ENCODE peak calls at places on chromosomes 7 and 10, in five cellular contexts. One of them, this sample, is unnamed.

GRCh38 chr7:107023522-107024149 is 20.9 kb upstream of the PRKAR2B start:
- DNase-seq in SJSA1: no peak
- DNase-seq in adipocyte: no peak
- DNase-seq in left ventricle myocardium inferior: no peak
- DNase-seq in neural progenitor cell: no peak
- DNase-seq in this sample: no peak

GRCh38 chr7:81684513-81685262 is 85.2 kb downstream of the HGF start:
- DNase-seq in adipocyte: peak; percentile 99
- DNase-seq in neural progenitor cell: peak; percentile 5
- DNase-seq in SJSA1: peak; percentile 94
- DNase-seq in left ventricle myocardium inferior: peak; percentile 85
- DNase-seq in this sample: peak; percentile 51

GRCh38 chr10:96415896-96416554 is 57.2 kb upstream of the OPALIN start:
- DNase-seq in adipocyte: peak; percentile 5
- DNase-seq in SJSA1: no peak
- DNase-seq in left ventricle myocardium inferior: no peak
- DNase-seq in neural progenitor cell: no peak
- DNase-seq in this sample: no peak

GRCh38 chr7:479115-479947 is 40.3 kb downstream of the PDGFA start:
- DNase-seq in SJSA1: no peak
- DNase-seq in adipocyte: no peak
- DNase-seq in left ventricle myocardium inferior: peak; percentile 7
- DNase-seq in neural progenitor cell: no peak
- DNase-seq in this sample: no peak

GRCh38 chr7:102814025-102814471 is 65.2 kb downstream of the FAM185A start:
- DNase-seq in SJSA1: peak; percentile 18
- DNase-seq in adipocyte: peak; percentile 7
- DNase-seq in left ventricle myocardium inferior: no peak
- DNase-seq in neural progenitor cell: no peak
- DNase-seq in this sample: no peak

GRCh38 chr10:78919111-78919966 is 149.4 kb upstream of the ZMIZ1 start:
- DNase-seq in adipocyte: no peak
- DNase-seq in SJSA1: no peak
- DNase-seq in left ventricle myocardium inferior: no peak
- DNase-seq in neural progenitor cell: no peak
- DNase-seq in this sample: no peak

GRCh38 chr10:30386801-30387588 is 37.9 kb upstream of the MTPAP start:
- DNase-seq in left ventricle myocardium inferior: no peak
- DNase-seq in adipocyte: no peak
- DNase-seq in SJSA1: no peak
- DNase-seq in neural progenitor cell: no peak
- DNase-seq in this sample: no peak

GRCh38 chr10:61244261-61244775 is 208.9 kb downstream of the TMEM26 start:
- DNase-seq in adipocyte: no peak
- DNase-seq in left ventricle myocardium inferior: no peak
- DNase-seq in SJSA1: no peak
- DNase-seq in neural progenitor cell: peak; percentile 2
- DNase-seq in this sample: no peak

GRCh38 chr7:72538856-72539255 is 126.7 kb upstream of the CALN1 start:
- DNase-seq in SJSA1: no peak
- DNase-seq in adipocyte: no peak
- DNase-seq in left ventricle myocardium inferior: no peak
- DNase-seq in neural progenitor cell: no peak
- DNase-seq in this sample: no peak

GRCh38 chr7:136911362-136911761 is 42.9 kb downstream of the CHRM2 start:
- DNase-seq in neural progenitor cell: no peak
- DNase-seq in adipocyte: peak; percentile 55
- DNase-seq in SJSA1: no peak
- DNase-seq in left ventricle myocardium inferior: no peak
- DNase-seq in this sample: no peak

GRCh38 chr7:108347616-108348015 is 108.6 kb downstream of the NRCAM start:
- DNase-seq in left ventricle myocardium inferior: no peak
- DNase-seq in neural progenitor cell: peak; percentile 89
- DNase-seq in adipocyte: peak; percentile 69
- DNase-seq in SJSA1: no peak
- DNase-seq in this sample: no peak

GRCh38 chr10:89003344-89003743 is 12.7 kb downstream of the FAS start:
- DNase-seq in neural progenitor cell: no peak
- DNase-seq in left ventricle myocardium inferior: no peak
- DNase-seq in SJSA1: no peak
- DNase-seq in adipocyte: peak; percentile 47
- DNase-seq in this sample: no peak

GRCh38 chr10:89001024-89001423 is 10.4 kb downstream of the FAS start:
- DNase-seq in left ventricle myocardium inferior: no peak
- DNase-seq in neural progenitor cell: no peak
- DNase-seq in SJSA1: no peak
- DNase-seq in adipocyte: no peak
- DNase-seq in this sample: no peak

GRCh38 chr10:88999629-89000028 is 9.0 kb downstream of the FAS start:
- DNase-seq in adipocyte: peak; percentile 46
- DNase-seq in left ventricle myocardium inferior: no peak
- DNase-seq in neural progenitor cell: no peak
- DNase-seq in SJSA1: no peak
- DNase-seq in this sample: no peak

GRCh38 chr10:89002234-89002978 is 11.8 kb downstream of the FAS start:
- DNase-seq in adipocyte: no peak
- DNase-seq in SJSA1: no peak
- DNase-seq in neural progenitor cell: no peak
- DNase-seq in left ventricle myocardium inferior: no peak
- DNase-seq in this sample: no peak

GRCh38 chr10:89001428-89002072 is 11.0 kb downstream of the FAS start:
- DNase-seq in SJSA1: no peak
- DNase-seq in neural progenitor cell: peak; percentile 14
- DNase-seq in left ventricle myocardium inferior: no peak
- DNase-seq in adipocyte: peak; percentile 65
- DNase-seq in this sample: no peak
- H3K4me3 ChIP-seq in SJSA1: no peak overlapping the region
- H3K4me3 ChIP-seq in neural progenitor cell: no peak overlapping the region
- H3K4me3 ChIP-seq in left ventricle myocardium inferior: peak overlapping the region; percentile 31
- H3K4me3 ChIP-seq in adipocyte: peak overlapping the region; percentile 76
- H3K4me3 ChIP-seq in this sample: no peak overlapping the region

GRCh38 chr10:127614484-127614883 is 65.4 kb downstream of the NPS start:
- DNase-seq in SJSA1: no peak
- DNase-seq in adipocyte: no peak
- DNase-seq in neural progenitor cell: no peak
- DNase-seq in left ventricle myocardium inferior: no peak
- DNase-seq in this sample: no peak
- H3K36me3 ChIP-seq in SJSA1: no peaks in the 10 kb centered on the region
- H3K36me3 ChIP-seq in adipocyte: no peaks in the 10 kb centered on the region
- H3K36me3 ChIP-seq in neural progenitor cell: no peaks in the 10 kb centered on the region
- H3K36me3 ChIP-seq in left ventricle myocardium inferior: no peaks in the 10 kb centered on the region
- H3K36me3 ChIP-seq in this sample: no peaks in the 10 kb centered on the region

DNA sequence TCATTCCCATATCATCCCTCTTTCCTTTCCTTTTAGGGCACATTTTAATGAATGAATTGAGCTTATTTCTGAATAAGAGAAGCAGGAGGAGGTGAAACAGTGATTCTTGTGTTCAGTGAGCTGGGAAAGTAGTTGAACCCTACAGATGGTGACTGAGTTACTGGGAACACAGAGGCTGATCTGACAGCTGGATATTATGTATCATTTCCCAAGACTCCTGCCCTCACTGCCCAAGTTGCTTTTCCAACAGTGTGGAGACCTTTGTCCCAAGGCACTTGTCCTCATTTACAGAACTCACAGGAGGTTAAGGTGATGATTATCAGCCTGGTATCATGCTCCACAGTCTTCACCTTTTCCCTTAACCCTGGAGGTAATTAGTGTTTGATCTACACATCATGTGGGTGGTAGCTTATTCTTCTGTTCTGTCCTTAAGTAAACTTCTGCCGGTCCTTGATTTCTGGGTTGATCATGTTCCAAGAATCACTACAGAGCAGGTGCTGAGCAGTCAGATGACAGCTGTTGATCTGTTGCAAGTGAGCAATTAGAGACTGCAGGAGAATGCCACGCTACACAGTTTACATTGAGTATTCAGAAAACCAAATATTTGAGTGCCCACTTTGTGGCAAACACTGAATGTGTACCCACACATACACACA is 2.6 kb downstream of the PRLHR start:
- DNase-seq in adipocyte: no peak
- DNase-seq in neural progenitor cell: no peak
- DNase-seq in SJSA1: no peak
- DNase-seq in left ventricle myocardium inferior: no peak
- DNase-seq in this sample: no peak
- H3K4me3 ChIP-seq in adipocyte: no peak overlapping the region
- H3K4me3 ChIP-seq in neural progenitor cell: no peak overlapping the region
- H3K4me3 ChIP-seq in SJSA1: no peak overlapping the region
- H3K4me3 ChIP-seq in left ventricle myocardium inferior: no peak overlapping the region
- H3K4me3 ChIP-seq in this sample: no peak overlapping the region

GRCh38 chr10:103140469-103140868 is 52.6 kb downstream of the NT5C2 start:
- DNase-seq in neural progenitor cell: no peak
- DNase-seq in left ventricle myocardium inferior: no peak
- DNase-seq in adipocyte: no peak
- DNase-seq in SJSA1: no peak
- DNase-seq in this sample: no peak
- H3K36me3 ChIP-seq in neural progenitor cell: peaks cover 8% of the 10 kb centered on the region
- H3K36me3 ChIP-seq in left ventricle myocardium inferior: peaks cover 41% of the 10 kb centered on the region
- H3K36me3 ChIP-seq in adipocyte: peaks cover 62% of the 10 kb centered on the region
- H3K36me3 ChIP-seq in SJSA1: peaks cover 41% of the 10 kb centered on the region
- H3K36me3 ChIP-seq in this sample: no peaks in the 10 kb centered on the region

DNA sequence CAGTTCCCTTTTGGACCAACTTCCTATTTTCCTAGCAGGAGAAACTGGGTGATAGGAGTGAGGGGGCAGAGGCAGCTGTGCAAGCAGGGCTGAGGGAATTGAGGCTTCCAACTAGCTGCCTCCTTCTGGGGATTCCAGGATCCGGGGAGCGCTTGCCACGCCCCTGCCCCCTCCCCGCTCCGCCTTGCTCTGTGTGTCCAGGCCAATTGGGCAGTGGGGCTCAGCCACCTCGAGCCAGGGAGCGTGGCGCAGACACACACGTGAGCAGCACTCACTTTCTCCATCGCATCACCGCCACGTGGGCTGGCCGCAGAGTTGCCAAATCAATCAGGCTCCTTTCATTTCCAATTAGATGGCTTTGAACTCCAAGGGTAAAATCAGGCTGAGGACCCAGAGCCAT is 173.3 kb downstream of the SH3PXD2A start:
- DNase-seq in neural progenitor cell: no peak
- DNase-seq in SJSA1: no peak
- DNase-seq in adipocyte: no peak
- DNase-seq in left ventricle myocardium inferior: no peak
- DNase-seq in this sample: no peak
- H3K4me3 ChIP-seq in neural progenitor cell: no peak overlapping the region
- H3K4me3 ChIP-seq in SJSA1: no peak overlapping the region
- H3K4me3 ChIP-seq in adipocyte: no peak overlapping the region
- H3K4me3 ChIP-seq in left ventricle myocardium inferior: no peak overlapping the region
- H3K4me3 ChIP-seq in this sample: no peak overlapping the region

GRCh38 chr10:77792155-77792554 is 134.4 kb downstream of the DLG5 start:
- DNase-seq in left ventricle myocardium inferior: no peak
- DNase-seq in SJSA1: no peak
- DNase-seq in adipocyte: no peak
- DNase-seq in neural progenitor cell: no peak
- DNase-seq in this sample: no peak

GRCh38 chr10:77793831-77794230 is 132.7 kb downstream of the DLG5 start:
- DNase-seq in left ventricle myocardium inferior: no peak
- DNase-seq in neural progenitor cell: no peak
- DNase-seq in adipocyte: no peak
- DNase-seq in SJSA1: no peak
- DNase-seq in this sample: no peak

GRCh38 chr10:77795426-77796055 is 131.0 kb downstream of the DLG5 start:
- DNase-seq in SJSA1: no peak
- DNase-seq in neural progenitor cell: no peak
- DNase-seq in left ventricle myocardium inferior: no peak
- DNase-seq in adipocyte: no peak
- DNase-seq in this sample: no peak

GRCh38 chr10:77796311-77796915 is 130.1 kb downstream of the DLG5 start:
- DNase-seq in neural progenitor cell: no peak
- DNase-seq in SJSA1: no peak
- DNase-seq in adipocyte: no peak
- DNase-seq in left ventricle myocardium inferior: no peak
- DNase-seq in this sample: no peak

GRCh38 chr10:77794256-77795142 is 132.1 kb downstream of the DLG5 start:
- DNase-seq in neural progenitor cell: no peak
- DNase-seq in left ventricle myocardium inferior: no peak
- DNase-seq in SJSA1: no peak
- DNase-seq in adipocyte: no peak
- DNase-seq in this sample: no peak
- H3K36me3 ChIP-seq in neural progenitor cell: no peaks in the 10 kb centered on the region
- H3K36me3 ChIP-seq in left ventricle myocardium inferior: peaks cover 91% of the 10 kb centered on the region
- H3K36me3 ChIP-seq in SJSA1: peaks cover 81% of the 10 kb centered on the region
- H3K36me3 ChIP-seq in adipocyte: peaks cover 85% of the 10 kb centered on the region
- H3K36me3 ChIP-seq in this sample: no peaks in the 10 kb centered on the region

GRCh38 chr7:15682751-15683150 is 3.7 kb downstream of the MEOX2 start:
- DNase-seq in left ventricle myocardium inferior: no peak
- DNase-seq in SJSA1: no peak
- DNase-seq in adipocyte: no peak
- DNase-seq in neural progenitor cell: no peak
- DNase-seq in this sample: no peak

GRCh38 chr7:15686209-15686956 is at the start of gene MEOX2:
- DNase-seq in adipocyte: peak; percentile 69
- DNase-seq in left ventricle myocardium inferior: peak; percentile 84
- DNase-seq in neural progenitor cell: peak; percentile 69
- DNase-seq in SJSA1: no peak
- DNase-seq in this sample: peak; percentile 51

GRCh38 chr7:15684834-15685233 is 1.6 kb downstream of the MEOX2 start:
- DNase-seq in left ventricle myocardium inferior: peak; percentile 21
- DNase-seq in SJSA1: no peak
- DNase-seq in adipocyte: no peak
- DNase-seq in neural progenitor cell: peak; percentile 61
- DNase-seq in this sample: no peak

GRCh38 chr7:15685358-15686181 is 913 bp downstream of the MEOX2 start:
- DNase-seq in adipocyte: peak; percentile 82
- DNase-seq in SJSA1: no peak
- DNase-seq in left ventricle myocardium inferior: peak; percentile 67
- DNase-seq in neural progenitor cell: peak; percentile 58
- DNase-seq in this sample: peak; percentile 37

DNA sequence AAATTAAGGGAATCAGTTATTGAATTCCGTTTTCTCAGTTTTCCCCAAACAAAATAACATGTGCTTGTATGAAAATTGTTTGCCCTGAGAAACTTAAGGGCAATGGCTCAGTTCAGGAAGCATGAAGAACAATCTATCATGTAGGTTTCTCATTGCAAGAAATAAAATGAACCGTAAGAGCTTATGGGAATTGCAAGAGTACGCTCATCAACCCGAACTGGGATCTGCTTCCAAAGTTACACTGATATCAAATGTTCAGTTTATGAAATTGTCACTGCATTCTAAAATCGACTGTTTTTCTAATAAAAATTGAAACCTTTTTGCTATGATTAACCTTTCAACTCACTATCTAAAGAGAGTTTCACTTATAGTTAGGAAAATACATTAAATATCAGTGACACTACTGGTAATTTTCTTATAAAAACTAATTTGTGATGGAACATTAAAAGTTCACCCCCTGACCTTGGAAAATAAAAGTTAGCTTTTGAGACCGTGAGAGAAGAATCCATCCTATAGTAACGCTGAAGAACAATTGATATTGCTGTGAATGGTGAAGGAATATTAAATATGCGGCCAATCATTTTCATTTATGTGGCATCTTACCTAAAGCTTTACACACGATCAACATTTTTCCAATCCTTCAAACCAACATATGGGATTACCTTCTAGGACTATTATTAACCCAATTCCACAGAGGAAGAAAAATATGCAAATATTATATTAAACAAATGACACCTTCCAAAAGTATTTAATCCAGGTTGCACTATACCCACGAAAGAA is 2.3 kb downstream of the MEOX2 start:
- DNase-seq in SJSA1: no peak
- DNase-seq in left ventricle myocardium inferior: no peak
- DNase-seq in neural progenitor cell: no peak
- DNase-seq in adipocyte: no peak
- DNase-seq in this sample: no peak
- H3K4me3 ChIP-seq in SJSA1: no peak overlapping the region
- H3K4me3 ChIP-seq in left ventricle myocardium inferior: peak overlapping the region; percentile 75
- H3K4me3 ChIP-seq in neural progenitor cell: no peak overlapping the region
- H3K4me3 ChIP-seq in adipocyte: peak overlapping the region; percentile 86
- H3K4me3 ChIP-seq in this sample: no peak overlapping the region

This sample was measured in mucosa of descending colon.